ENCODE peak calls at places on chromosomes 1 and 21, in eight cellular contexts. I is neuronal stem cell, A is neural progenitor cell, D is adrenal gland, G is left ventricle myocardium inferior, J is esophagus squamous epithelium, V is psoas muscle, Y is heart right ventricle. Z is an unnamed sample. For H3K4me1, the result is how much of the 10 kb centered on the place peaks cover.

GRCh38 chr1:924619-925323 is 1.0 kb downstream of the SAMD11 start:
- DNase-seq in Y (peak), J (no peak), D (no peak), A (peak), V (no peak), G (no peak), I (no peak), Z (no peak)

GRCh38 chr1:165063181-165063955 is 293.1 kb downstream of the LMX1A start:
- DNase-seq in A (no peak), J (no peak), G (no peak), V (no peak), I (no peak), Y (no peak), D (no peak), Z (no peak)

GRCh38 chr21:33261635-33262034 is 4.5 kb upstream of the IL10RB start:
- DNase-seq in A (no peak), G (no peak), J (no peak), D (no peak), Y (no peak), I (no peak), V (no peak), Z (no peak)

GRCh38 chr1:37765937-37766664 is 1.2 kb upstream of the EPHA10 start:
- DNase-seq in J (no peak), G (no peak), V (no peak), Y (no peak), I (no peak), A (peak), D (no peak), Z (no peak)

GRCh38 chr1:237411621-237412020 is 369.6 kb downstream of the RYR2 start:
- DNase-seq in D (no peak), J (no peak), G (no peak), V (no peak), Y (no peak), I (no peak), A (no peak), Z (no peak)

GRCh38 chr1:172976222-172977041 is 74.3 kb downstream of the TNFSF18 start:
- DNase-seq in J (no peak), A (no peak), V (no peak), D (peak), I (no peak), G (no peak), Y (no peak), Z (no peak)

GRCh38 chr1:67749844-67750689 is 65.1 kb downstream of the GADD45A start:
- DNase-seq in A (peak), I (no peak), D (peak), J (no peak), Y (no peak), V (no peak), G (no peak), Z (no peak)

GRCh38 chr1:92484472-92485373 is 2.0 kb downstream of the GFI1 start:
- DNase-seq in G (no peak), D (peak), V (peak), A (peak), J (no peak), Y (peak), I (peak), Z (no peak)

GRCh38 chr1:37238376-37239224 is 204.3 kb upstream of the GRIK3 start:
- DNase-seq in I (no peak), J (no peak), D (no peak), A (no peak), G (no peak), V (no peak), Y (no peak), Z (no peak)

GRCh38 chr1:47435506-47436303 is 2.1 kb upstream of the FOXD2 start:
- DNase-seq in I (no peak), G (no peak), D (no peak), V (no peak), J (no peak), Y (no peak), A (no peak), Z (no peak)

GRCh38 chr1:47437518-47438320 is at the start of gene FOXD2:
- DNase-seq in D (peak), A (peak), I (peak), Y (peak), V (peak), G (peak), J (no peak), Z (no peak)

GRCh38 chr1:47438321-47439150 is 692 bp downstream of the FOXD2 start:
- DNase-seq in D (no peak), G (peak), A (peak), Y (no peak), V (no peak), J (no peak), I (no peak), Z (no peak)

GRCh38 chr1:47436979-47437517 is 796 bp upstream of the FOXD2 start:
- DNase-seq in G (no peak), A (peak), J (no peak), V (no peak), Y (no peak), D (no peak), I (no peak), Z (no peak)

GRCh38 chr1:47436304-47436978 is 1.4 kb upstream of the FOXD2 start:
- DNase-seq in A (peak), V (peak), J (no peak), I (peak), Y (peak), G (peak), D (peak), Z (no peak)
- H3K4me1 ChIP-seq in A (under half), V (under half), J (half or more), I (under half), Y (half or more), G (half or more), D (under half), Z (under half)

GRCh38 chr1:161117681-161118581 is at the start of the genes NIT1 and PFDN2:
- DNase-seq in J (no peak), Y (peak), I (peak), G (peak), V (peak), A (peak), D (peak), Z (peak)
- H3K4me1 ChIP-seq in J (half or more), Y (half or more), I (under half), G (half or more), V (half or more), A (under half), D (half or more), Z (under half)

DNA sequence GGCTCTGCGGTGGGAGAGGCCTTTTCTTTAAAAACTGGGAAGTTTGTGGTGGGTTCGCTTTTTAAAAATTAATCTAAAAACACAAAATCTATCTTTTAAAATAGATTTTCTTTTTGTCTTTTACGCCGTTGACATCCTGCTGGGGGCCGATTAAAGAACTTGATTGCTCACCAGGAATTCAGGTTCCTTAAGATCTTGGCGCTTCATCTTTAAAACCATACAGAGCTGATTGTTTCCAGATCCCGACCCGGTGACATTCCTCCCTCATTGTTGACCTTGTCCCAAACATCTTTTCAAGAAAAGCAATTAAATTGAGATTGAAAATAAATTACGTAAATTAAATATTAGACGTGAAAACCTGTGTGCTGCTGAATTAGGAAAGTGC is 546 bp upstream of the ZNF697 start:
- DNase-seq in G (no peak), V (no peak), D (no peak), A (no peak), I (no peak), J (no peak), Y (no peak), Z (no peak)
- H3K4me1 ChIP-seq in G (under half), V (under half), D (under half), A (under half), I (under half), J (under half), Y (under half), Z (under half)

GRCh38 chr1:30409476-30410152 is 313.8 kb downstream of the MATN1 start:
- DNase-seq in J (no peak), G (no peak), Y (no peak), D (no peak), I (no peak), A (no peak), V (no peak), Z (no peak)
- H3K4me1 ChIP-seq in J (under half), G (under half), Y (under half), D (under half), I (under half), A (under half), V (under half), Z (under half)

GRCh38 chr1:72227667-72228066 is 54.7 kb downstream of the NEGR1 start:
- DNase-seq in I (no peak), D (no peak), Y (no peak), J (no peak), A (no peak), V (no peak), G (no peak), Z (no peak)

GRCh38 chr1:72229893-72230292 is 52.4 kb downstream of the NEGR1 start:
- DNase-seq in D (no peak), A (no peak), J (no peak), I (no peak), V (no peak), Y (no peak), G (no peak), Z (no peak)

GRCh38 chr1:72235062-72235461 is 47.3 kb downstream of the NEGR1 start:
- DNase-seq in Y (no peak), A (no peak), G (no peak), I (no peak), D (no peak), J (no peak), V (no peak), Z (no peak)

DNA sequence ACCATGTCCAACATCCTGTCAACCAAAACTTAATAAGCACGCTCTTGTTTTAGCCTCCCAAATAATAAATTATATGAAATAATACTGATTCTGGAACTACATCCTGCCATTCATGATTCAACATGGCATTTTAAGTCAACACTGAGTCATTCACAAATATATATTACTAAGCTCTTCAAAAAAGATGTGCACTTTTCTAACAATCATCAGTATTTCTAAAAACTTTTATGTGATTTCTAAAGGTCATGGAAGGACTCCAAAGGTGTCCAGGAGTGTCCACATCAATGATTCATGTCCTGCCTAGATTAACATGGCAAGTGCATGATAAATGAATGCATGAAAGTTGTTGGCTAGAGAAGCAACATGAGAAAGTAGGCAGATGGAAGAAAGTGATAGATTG is 51.6 kb downstream of the NEGR1 start:
- DNase-seq in I (no peak), D (no peak), Y (no peak), V (no peak), A (no peak), J (no peak), G (no peak), Z (no peak)
- H3K4me1 ChIP-seq in I (under half), D (under half), Y (under half), V (under half), A (under half), J (under half), G (under half), Z (under half)

DNA sequence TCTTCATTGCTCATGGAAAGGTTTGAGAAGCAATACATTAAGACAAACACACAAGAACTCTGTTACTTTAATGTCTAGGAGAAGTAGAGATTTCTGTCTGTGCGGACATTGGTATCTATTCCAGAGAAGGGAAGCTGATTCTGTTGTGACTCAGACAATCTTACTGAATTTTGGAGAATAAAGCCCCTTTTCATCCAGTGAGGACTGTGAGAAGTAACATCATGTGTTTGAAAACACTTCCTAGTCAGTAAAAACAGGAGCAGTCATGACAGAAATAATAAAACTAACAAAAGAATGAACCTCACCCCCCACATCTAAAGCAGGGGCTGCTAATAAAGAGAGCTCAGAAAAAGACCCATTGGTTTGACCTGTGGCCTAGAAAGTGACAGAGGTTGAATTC is 46.6 kb downstream of the NEK7 start:
- DNase-seq in J (no peak), V (no peak), Y (no peak), D (no peak), G (no peak), A (no peak), I (no peak), Z (no peak)
- H3K4me1 ChIP-seq in J (half or more), V (under half), Y (half or more), D (half or more), G (half or more), A (under half), I (under half), Z (under half)

GRCh38 chr1:46948629-46949282 is 7.5 kb upstream of the CYP4A11 start:
- DNase-seq in I (no peak), J (no peak), A (no peak), G (no peak), V (no peak), D (no peak), Y (no peak), Z (no peak)
- H3K4me1 ChIP-seq in I (under half), J (under half), A (under half), G (under half), V (under half), D (under half), Y (under half), Z (under half)

DNA sequence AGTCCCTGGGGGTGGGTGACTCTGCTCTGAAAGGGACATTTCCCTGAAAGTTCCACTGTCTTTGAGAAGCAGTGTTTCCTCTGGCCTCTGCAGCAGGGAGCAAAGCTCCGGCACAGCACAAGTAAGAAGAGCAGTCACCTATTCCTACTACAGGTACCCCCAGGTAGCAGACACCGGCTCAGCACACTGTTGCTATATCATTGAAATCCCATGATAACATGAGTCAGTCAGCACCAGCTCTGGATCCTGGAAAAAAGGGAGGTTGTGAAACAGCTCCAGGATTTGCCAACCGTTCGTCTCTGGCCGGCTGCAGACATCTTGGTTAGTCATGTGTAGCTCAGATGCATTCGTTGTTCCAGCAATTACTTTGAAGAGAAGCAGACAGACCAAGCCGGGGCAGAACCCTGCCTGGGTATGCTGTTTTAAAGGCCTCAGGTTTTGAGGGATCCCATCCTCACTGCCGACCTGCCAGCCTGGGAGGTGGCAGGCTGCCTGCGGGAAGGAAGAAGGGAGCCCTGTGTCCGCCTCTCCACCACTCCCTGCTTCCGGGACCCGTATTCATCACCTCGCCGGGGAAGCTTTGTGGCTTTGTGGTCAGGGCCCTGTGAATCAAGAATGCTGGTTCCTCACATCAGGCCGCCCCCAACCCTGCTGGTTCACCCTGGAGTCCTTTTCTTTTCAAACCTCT is 139.2 kb downstream of the CLIC6 start:
- DNase-seq in J (no peak), I (no peak), G (no peak), Y (no peak), V (no peak), D (peak), A (no peak), Z (no peak)
- H3K4me1 ChIP-seq in J (under half), I (under half), G (under half), Y (under half), V (under half), D (under half), A (under half), Z (under half)